ENCODE peak calls at places on chromosome 9, in six cellular contexts. S, E, G, J, O and N are unnamed samples.

GRCh38 chr9:37036237-37037136 is 2.4 kb upstream of the PAX5 start:
- DNase-seq in S (no peak), E (peak), G (peak), J (peak), O (peak), N (peak)

GRCh38 chr9:124355941-124356744 is 59.1 kb downstream of the PSMB7 start:
- DNase-seq in S (no peak), E (no peak), G (no peak), J (no peak), O (no peak), N (no peak)

GRCh38 chr9:127135056-127135745 is 12.8 kb upstream of the ANGPTL2 start:
- DNase-seq in S (no peak), E (no peak), G (no peak), J (no peak), O (no peak), N (no peak)

GRCh38 chr9:70600479-70600878 is 186.0 kb upstream of the KLF9 start:
- DNase-seq in S (no peak), E (no peak), G (peak), J (no peak), O (peak), N (peak)

GRCh38 chr9:19030899-19031298 is 2.1 kb downstream of the SAXO1 start:
- DNase-seq in S (no peak), E (no peak), G (no peak), J (no peak), O (no peak), N (no peak)

GRCh38 chr9:113221800-113222481 is 597 bp downstream of the SLC31A1 start:
- DNase-seq in S (peak), E (no peak), G (no peak), J (no peak), O (peak), N (no peak)

GRCh38 chr9:89422151-89422918 is 75.6 kb downstream of the SEMA4D start:
- DNase-seq in S (peak), E (no peak), G (no peak), J (no peak), O (no peak), N (peak)

GRCh38 chr9:135607401-135608293 is 31.7 kb downstream of the GLT6D1 start:
- DNase-seq in S (no peak), E (no peak), G (no peak), J (no peak), O (no peak), N (no peak)

GRCh38 chr9:93822229-93822628 is 132.9 kb downstream of the BARX1 start:
- DNase-seq in S (no peak), E (no peak), G (no peak), J (no peak), O (no peak), N (no peak)

GRCh38 chr9:21326526-21327139 is 8.6 kb downstream of the KLHL9 start:
- DNase-seq in S (peak), E (no peak), G (peak), J (peak), O (peak), N (peak)

GRCh38 chr9:34992376-34992951 is 2.9 kb downstream of the DNAJB5 start:
- DNase-seq in S (peak), E (no peak), G (peak), J (no peak), O (peak), N (peak)

GRCh38 chr9:69339620-69340019 is 14.6 kb downstream of the ENTREP1 start:
- DNase-seq in S (no peak), E (no peak), G (no peak), J (peak), O (no peak), N (no peak)

GRCh38 chr9:136282272-136282861 is 21.5 kb downstream of the CCDC187 start:
- DNase-seq in S (no peak), E (no peak), G (no peak), J (no peak), O (no peak), N (no peak)

GRCh38 chr9:122337561-122337939 is 33.3 kb upstream of the PTGS1 start:
- DNase-seq in S (no peak), E (no peak), G (no peak), J (no peak), O (no peak), N (no peak)

GRCh38 chr9:124216474-124217176 is 41.1 kb upstream of the NEK6 start:
- DNase-seq in S (no peak), E (no peak), G (no peak), J (no peak), O (no peak), N (no peak)

GRCh38 chr9:33175633-33176325 is 8.6 kb upstream of the B4GALT1 start:
- DNase-seq in S (no peak), E (no peak), G (no peak), J (no peak), O (no peak), N (no peak)

GRCh38 chr9:130732793-130733221 is 39.2 kb downstream of the EXOSC2 start:
- DNase-seq in S (no peak), E (no peak), G (no peak), J (no peak), O (peak), N (peak)

GRCh38 chr9:93203713-93204469 is 20.0 kb downstream of the WNK2 start:
- DNase-seq in S (no peak), E (no peak), G (no peak), J (no peak), O (no peak), N (no peak)

GRCh38 chr9:94847486-94847885 is 121.0 kb downstream of the AOPEP start:
- DNase-seq in S (no peak), E (no peak), G (peak), J (no peak), O (peak), N (peak)

GRCh38 chr9:131263701-131264100 is 12.6 kb downstream of the FAM78A start:
- DNase-seq in S (no peak), E (peak), G (no peak), J (no peak), O (no peak), N (no peak)

GRCh38 chr9:19192213-19193028 is 38.1 kb upstream of the DENND4C start:
- DNase-seq in S (no peak), E (no peak), G (no peak), J (no peak), O (no peak), N (no peak)

GRCh38 chr9:85900504-85901201 is 40.3 kb upstream of the NAA35 start:
- DNase-seq in S (peak), E (peak), G (peak), J (peak), O (peak), N (peak)

GRCh38 chr9:3585616-3586015 is 59.8 kb upstream of the RFX3 start:
- DNase-seq in S (no peak), E (no peak), G (no peak), J (no peak), O (no peak), N (no peak)

GRCh38 chr9:109652971-109653370 is 127.0 kb upstream of the PALM2AKAP2 start:
- DNase-seq in S (peak), E (no peak), G (peak), J (peak), O (peak), N (peak)

GRCh38 chr9:72476617-72477375 is 44.6 kb upstream of the TMC1 start:
- DNase-seq in S (peak), E (no peak), G (peak), J (peak), O (no peak), N (peak)

GRCh38 chr9:131173995-131174394 is 48.6 kb downstream of the NUP214 start:
- DNase-seq in S (no peak), E (no peak), G (no peak), J (no peak), O (no peak), N (no peak)

GRCh38 chr9:31153250-31153840 is 1231.1 kb upstream of the ACO1 start:
- DNase-seq in S (no peak), E (no peak), G (no peak), J (no peak), O (no peak), N (no peak)

GRCh38 chr9:37466037-37466709 is 923 bp upstream of the ZBTB5 start:
- DNase-seq in S (peak), E (peak), G (peak), J (peak), O (peak), N (peak)

GRCh38 chr9:93288341-93288740 is 104.4 kb downstream of the WNK2 start:
- DNase-seq in S (no peak), E (peak), G (no peak), J (peak), O (no peak), N (no peak)

GRCh38 chr9:128747233-128747632 is 23.3 kb upstream of the ZDHHC12 start:
- DNase-seq in S (no peak), E (no peak), G (no peak), J (no peak), O (no peak), N (no peak)

GRCh38 chr9:96417610-96418073 is 528 bp downstream of the ZNF367 start:
- DNase-seq in S (no peak), E (no peak), G (no peak), J (no peak), O (no peak), N (no peak)

GRCh38 chr9:96419691-96419969 is 1.5 kb upstream of the ZNF367 start:
- DNase-seq in S (no peak), E (no peak), G (no peak), J (no peak), O (no peak), N (no peak)

GRCh38 chr9:96418920-96419690 is 935 bp upstream of the ZNF367 start:
- DNase-seq in S (peak), E (peak), G (peak), J (peak), O (peak), N (peak)

GRCh38 chr9:96418074-96418919 is at the start of gene ZNF367:
- DNase-seq in S (peak), E (peak), G (peak), J (peak), O (peak), N (peak)

GRCh38 chr9:96417051-96417586 is 1.1 kb downstream of the ZNF367 start:
- DNase-seq in S (peak), E (peak), G (peak), J (peak), O (peak), N (peak)
- TF ChIP-seq CTCF in S (no peak), E (no peak), G (peak), J (no peak), O (peak), N (peak)

DNA sequence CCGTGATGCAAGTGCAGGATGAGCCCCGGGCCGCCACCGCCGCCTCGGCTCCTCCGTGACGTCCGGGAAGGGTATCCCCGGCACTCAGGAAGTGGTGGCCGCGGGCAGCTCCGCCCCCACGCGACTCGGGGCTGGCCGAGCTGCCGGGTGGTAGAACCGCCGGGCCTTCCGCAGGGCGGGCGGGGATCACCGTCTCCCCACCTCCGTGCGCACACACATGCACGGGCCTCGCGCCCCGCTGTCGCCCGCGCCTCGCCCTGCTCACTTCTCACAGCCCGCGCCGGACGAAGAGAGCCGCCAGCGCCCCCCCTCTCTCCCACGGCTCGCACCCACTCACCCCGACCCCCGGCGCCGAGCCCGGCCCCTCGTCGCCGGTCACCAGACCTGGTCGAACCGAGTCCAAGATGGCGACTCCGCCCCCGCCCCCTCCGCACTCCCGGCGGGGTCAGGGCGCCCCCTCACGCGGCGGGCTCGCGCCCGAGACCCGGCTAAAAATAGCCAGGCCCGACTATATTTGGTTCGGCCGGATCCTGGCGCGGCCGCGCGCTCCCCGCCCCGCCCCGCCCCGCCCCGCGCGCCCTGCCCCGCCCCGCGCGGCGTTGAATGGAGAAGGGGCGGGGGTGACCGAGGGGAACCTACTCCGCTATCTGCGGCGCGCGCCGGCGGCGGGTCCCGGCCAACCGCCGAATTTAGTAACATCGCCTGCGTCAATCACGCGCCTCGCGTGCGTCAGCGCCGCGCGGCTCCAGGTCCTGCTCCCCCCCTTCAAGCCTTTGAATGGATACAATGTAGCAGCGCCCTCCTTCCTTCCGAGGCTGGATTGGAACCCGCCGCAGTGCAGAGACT is 2.0 kb upstream of the NR4A3 start:
- DNase-seq in S (peak), E (peak), G (peak), J (peak), O (peak), N (peak)
- TF ChIP-seq CTCF in S (no peak), E (no peak), G (peak), J (no peak), O (peak), N (no peak)

GRCh38 chr9:10371824-10372223 is 241.0 kb downstream of the PTPRD start:
- DNase-seq in S (no peak), E (no peak), G (no peak), J (peak), O (no peak), N (no peak)

DNA sequence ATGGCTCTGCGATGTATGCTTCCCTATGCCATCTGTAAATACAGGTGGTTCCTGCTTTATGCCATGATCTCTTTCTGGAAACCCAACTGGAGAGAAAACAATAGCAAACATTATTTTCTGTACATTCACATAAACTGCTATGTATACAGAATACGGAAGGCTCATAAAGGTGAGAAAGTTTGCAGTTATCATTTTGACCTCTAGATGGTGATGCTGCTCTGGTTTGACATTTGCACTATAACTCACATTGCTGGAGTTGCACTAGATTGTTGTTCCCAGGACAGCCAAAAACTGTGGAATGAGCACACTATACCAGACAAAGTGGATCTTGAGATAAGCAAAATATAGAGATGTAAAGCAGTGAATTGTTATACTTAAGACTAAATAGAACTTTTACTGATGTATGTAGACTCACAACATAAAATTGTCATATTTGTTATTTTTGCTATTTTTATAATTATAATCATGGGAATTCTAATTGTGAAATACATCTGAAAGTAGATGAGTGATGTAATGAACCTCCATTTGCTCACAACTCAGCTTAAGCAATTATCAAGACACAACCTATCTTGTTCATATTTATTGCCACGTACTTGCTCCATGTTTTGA is 246.5 kb downstream of the PTPRD start:
- DNase-seq in S (peak), E (no peak), G (peak), J (peak), O (peak), N (peak)
- TF ChIP-seq CTCF in S (peak), E (peak), G (peak), J (peak), O (peak), N (peak)

GRCh38 chr9:134333234-134333873 is 7.1 kb downstream of the RXRA start:
- DNase-seq in S (no peak), E (no peak), G (peak), J (no peak), O (peak), N (no peak)
- TF ChIP-seq CTCF in S (no peak), E (no peak), G (no peak), J (no peak), O (no peak), N (no peak)